ENCODE peak calls at places on chromosomes 1 and 21, in nine cellular contexts. One of them, this sample, is unnamed.

GRCh38 chr1:45348609-45348965 is 8.3 kb upstream of the MUTYH start:
- DNase-seq in fibroblast of lung: no peak
- DNase-seq in PC-3: no peak
- DNase-seq in hepatocyte: no peak
- DNase-seq in mammary epithelial cell: no peak
- DNase-seq in OCI-LY7: no peak
- DNase-seq in K562: no peak
- DNase-seq in GM23248: no peak
- DNase-seq in IMR-90: no peak
- DNase-seq in this sample: no peak

GRCh38 chr1:228366062-228366850 is 40.4 kb downstream of the TRIM11 start:
- DNase-seq in fibroblast of lung: no peak
- DNase-seq in PC-3: no peak
- DNase-seq in hepatocyte: no peak
- DNase-seq in mammary epithelial cell: no peak
- DNase-seq in OCI-LY7: no peak
- DNase-seq in K562: no peak
- DNase-seq in GM23248: no peak
- DNase-seq in IMR-90: no peak
- DNase-seq in this sample: no peak

GRCh38 chr1:68051475-68051874 is 1.0 kb upstream of the DIRAS3 start:
- DNase-seq in fibroblast of lung: peak; percentile 73
- DNase-seq in PC-3: no peak
- DNase-seq in hepatocyte: peak; percentile 77
- DNase-seq in mammary epithelial cell: peak; percentile 67
- DNase-seq in OCI-LY7: no peak
- DNase-seq in K562: no peak
- DNase-seq in GM23248: peak; percentile 90
- DNase-seq in IMR-90: peak; percentile 68
- DNase-seq in this sample: peak; percentile 69

GRCh38 chr1:35557118-35557610 is at the start of gene KIAA0319L:
- DNase-seq in fibroblast of lung: no peak
- DNase-seq in PC-3: peak; percentile 74
- DNase-seq in hepatocyte: peak; percentile 76
- DNase-seq in mammary epithelial cell: no peak
- DNase-seq in OCI-LY7: no peak
- DNase-seq in K562: peak; percentile 92
- DNase-seq in GM23248: peak; percentile 90
- DNase-seq in IMR-90: peak; percentile 37
- DNase-seq in this sample: peak; percentile 29

GRCh38 chr21:38914531-38915385 is 109.0 kb downstream of the ETS2 start:
- DNase-seq in fibroblast of lung: no peak
- DNase-seq in PC-3: no peak
- DNase-seq in hepatocyte: peak; percentile 46
- DNase-seq in mammary epithelial cell: no peak
- DNase-seq in OCI-LY7: no peak
- DNase-seq in K562: no peak
- DNase-seq in GM23248: peak; percentile 44
- DNase-seq in IMR-90: peak; percentile 29
- DNase-seq in this sample: peak; percentile 42

GRCh38 chr1:99808391-99809115 is 41.6 kb upstream of the AGL start:
- DNase-seq in fibroblast of lung: peak; percentile 92
- DNase-seq in PC-3: peak; percentile 93
- DNase-seq in hepatocyte: peak; percentile 91
- DNase-seq in mammary epithelial cell: peak; percentile 81
- DNase-seq in OCI-LY7: peak; percentile 84
- DNase-seq in K562: peak; percentile 78
- DNase-seq in GM23248: peak; percentile 95
- DNase-seq in IMR-90: peak; percentile 96
- DNase-seq in this sample: peak; percentile 87

GRCh38 chr1:113129529-113130185 is 56.7 kb downstream of the LRIG2 start:
- DNase-seq in fibroblast of lung: no peak
- DNase-seq in PC-3: no peak
- DNase-seq in hepatocyte: no peak
- DNase-seq in mammary epithelial cell: no peak
- DNase-seq in OCI-LY7: no peak
- DNase-seq in K562: no peak
- DNase-seq in GM23248: no peak
- DNase-seq in IMR-90: no peak
- DNase-seq in this sample: no peak

GRCh38 chr1:6184083-6184783 is 4.1 kb upstream of the CHD5 start:
- DNase-seq in fibroblast of lung: no peak
- DNase-seq in PC-3: no peak
- DNase-seq in hepatocyte: no peak
- DNase-seq in mammary epithelial cell: no peak
- DNase-seq in OCI-LY7: no peak
- DNase-seq in K562: no peak
- DNase-seq in GM23248: no peak
- DNase-seq in IMR-90: no peak
- DNase-seq in this sample: no peak

GRCh38 chr1:207981976-207982375 is 71.1 kb upstream of the CD34 start:
- DNase-seq in fibroblast of lung: no peak
- DNase-seq in PC-3: peak; percentile 22
- DNase-seq in hepatocyte: no peak
- DNase-seq in mammary epithelial cell: no peak
- DNase-seq in OCI-LY7: peak; percentile 38
- DNase-seq in K562: peak; percentile 69
- DNase-seq in GM23248: peak; percentile 33
- DNase-seq in IMR-90: no peak
- DNase-seq in this sample: no peak

GRCh38 chr1:171740987-171741871 is 636 bp downstream of the VAMP4 start:
- DNase-seq in fibroblast of lung: peak; percentile 27
- DNase-seq in PC-3: peak; percentile 82
- DNase-seq in hepatocyte: peak; percentile 65
- DNase-seq in mammary epithelial cell: peak; percentile 24
- DNase-seq in OCI-LY7: peak; percentile 76
- DNase-seq in K562: peak; percentile 74
- DNase-seq in GM23248: peak; percentile 69
- DNase-seq in IMR-90: peak; percentile 25
- DNase-seq in this sample: peak; percentile 9

GRCh38 chr1:201269900-201270410 is 13.4 kb upstream of the PKP1 start:
- DNase-seq in fibroblast of lung: no peak
- DNase-seq in PC-3: no peak
- DNase-seq in hepatocyte: no peak
- DNase-seq in mammary epithelial cell: no peak
- DNase-seq in OCI-LY7: no peak
- DNase-seq in K562: no peak
- DNase-seq in GM23248: no peak
- DNase-seq in IMR-90: no peak
- DNase-seq in this sample: no peak

GRCh38 chr1:157517026-157517425 is 35.3 kb downstream of the FCRL5 start:
- DNase-seq in fibroblast of lung: no peak
- DNase-seq in PC-3: no peak
- DNase-seq in hepatocyte: no peak
- DNase-seq in mammary epithelial cell: no peak
- DNase-seq in OCI-LY7: no peak
- DNase-seq in K562: no peak
- DNase-seq in GM23248: no peak
- DNase-seq in IMR-90: no peak
- DNase-seq in this sample: no peak

GRCh38 chr1:8419172-8419571 is 101.3 kb downstream of the SLC45A1 start:
- DNase-seq in fibroblast of lung: peak; percentile 72
- DNase-seq in PC-3: no peak
- DNase-seq in hepatocyte: no peak
- DNase-seq in mammary epithelial cell: no peak
- DNase-seq in OCI-LY7: no peak
- DNase-seq in K562: no peak
- DNase-seq in GM23248: peak; percentile 44
- DNase-seq in IMR-90: peak; percentile 53
- DNase-seq in this sample: no peak

DNA sequence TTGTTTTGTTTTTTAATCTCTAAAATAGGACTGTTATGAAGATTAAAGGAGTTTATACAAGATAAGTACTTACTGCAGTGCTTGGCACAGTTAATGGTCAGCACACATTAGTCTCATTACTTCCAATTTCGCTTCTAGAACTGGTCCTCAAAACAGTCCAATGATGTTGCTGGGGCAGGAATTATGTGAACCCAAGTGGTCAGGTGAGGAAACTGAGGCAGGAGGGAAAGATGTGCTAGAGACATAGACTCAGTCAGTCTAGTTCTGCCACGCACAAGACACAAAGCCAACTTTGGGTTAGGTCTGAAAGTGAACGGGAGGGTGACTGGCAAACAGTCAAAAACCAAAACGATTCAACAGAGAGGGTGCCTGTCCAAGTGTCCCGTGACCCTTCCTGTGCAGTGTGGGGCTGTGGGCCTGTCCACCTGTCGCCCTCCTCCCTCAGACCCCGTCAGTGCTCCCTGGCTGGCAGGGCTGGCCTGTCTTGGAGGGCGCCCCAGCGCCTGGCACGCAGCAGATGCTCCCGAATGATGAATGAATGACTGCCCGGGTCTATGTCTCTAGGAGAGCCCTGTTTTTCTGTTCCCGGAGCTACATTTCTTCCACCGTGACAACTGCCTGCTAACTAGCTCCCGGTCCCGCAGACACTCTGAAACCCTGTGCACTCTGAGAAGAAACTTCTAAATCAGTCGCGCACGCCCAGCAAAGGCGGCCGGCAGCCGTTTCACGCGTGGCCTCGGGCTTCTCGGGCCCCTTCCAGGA is 2.4 kb downstream of the LRP8 start:
- DNase-seq in fibroblast of lung: no peak
- DNase-seq in PC-3: no peak
- DNase-seq in hepatocyte: no peak
- DNase-seq in mammary epithelial cell: no peak
- DNase-seq in OCI-LY7: no peak
- DNase-seq in K562: no peak
- DNase-seq in GM23248: no peak
- DNase-seq in IMR-90: no peak
- DNase-seq in this sample: no peak
- H2AFZ ChIP-seq in fibroblast of lung: peak overlapping the region; percentile 5
- H2AFZ ChIP-seq in PC-3: peak overlapping the region; percentile 58
- H2AFZ ChIP-seq in hepatocyte: peak overlapping the region; percentile 17
- H2AFZ ChIP-seq in mammary epithelial cell: peak overlapping the region; percentile 74
- H2AFZ ChIP-seq in OCI-LY7: no peak overlapping the region
- H2AFZ ChIP-seq in K562: peak overlapping the region; percentile 67
- H2AFZ ChIP-seq in GM23248: peak overlapping the region; percentile 85
- H2AFZ ChIP-seq in IMR-90: peak overlapping the region; percentile 92
- H2AFZ ChIP-seq in this sample: peak overlapping the region; percentile 51

GRCh38 chr1:67018574-67018973 is 35.4 kb downstream of the SLC35D1 start:
- DNase-seq in fibroblast of lung: no peak
- DNase-seq in PC-3: no peak
- DNase-seq in hepatocyte: no peak
- DNase-seq in mammary epithelial cell: no peak
- DNase-seq in OCI-LY7: no peak
- DNase-seq in K562: no peak
- DNase-seq in GM23248: peak; percentile 13
- DNase-seq in IMR-90: peak; percentile 15
- DNase-seq in this sample: no peak

GRCh38 chr1:67020304-67020703 is 33.6 kb downstream of the SLC35D1 start:
- DNase-seq in fibroblast of lung: peak; percentile 72
- DNase-seq in PC-3: no peak
- DNase-seq in hepatocyte: no peak
- DNase-seq in mammary epithelial cell: no peak
- DNase-seq in OCI-LY7: no peak
- DNase-seq in K562: no peak
- DNase-seq in GM23248: peak; percentile 55
- DNase-seq in IMR-90: peak; percentile 75
- DNase-seq in this sample: peak; percentile 90

GRCh38 chr1:67020765-67021164 is 33.2 kb downstream of the SLC35D1 start:
- DNase-seq in fibroblast of lung: no peak
- DNase-seq in PC-3: no peak
- DNase-seq in hepatocyte: no peak
- DNase-seq in mammary epithelial cell: no peak
- DNase-seq in OCI-LY7: no peak
- DNase-seq in K562: no peak
- DNase-seq in GM23248: no peak
- DNase-seq in IMR-90: no peak
- DNase-seq in this sample: no peak

GRCh38 chr1:67019121-67019520 is 34.8 kb downstream of the SLC35D1 start:
- DNase-seq in fibroblast of lung: no peak
- DNase-seq in PC-3: no peak
- DNase-seq in hepatocyte: no peak
- DNase-seq in mammary epithelial cell: no peak
- DNase-seq in OCI-LY7: no peak
- DNase-seq in K562: no peak
- DNase-seq in GM23248: no peak
- DNase-seq in IMR-90: no peak
- DNase-seq in this sample: no peak

DNA sequence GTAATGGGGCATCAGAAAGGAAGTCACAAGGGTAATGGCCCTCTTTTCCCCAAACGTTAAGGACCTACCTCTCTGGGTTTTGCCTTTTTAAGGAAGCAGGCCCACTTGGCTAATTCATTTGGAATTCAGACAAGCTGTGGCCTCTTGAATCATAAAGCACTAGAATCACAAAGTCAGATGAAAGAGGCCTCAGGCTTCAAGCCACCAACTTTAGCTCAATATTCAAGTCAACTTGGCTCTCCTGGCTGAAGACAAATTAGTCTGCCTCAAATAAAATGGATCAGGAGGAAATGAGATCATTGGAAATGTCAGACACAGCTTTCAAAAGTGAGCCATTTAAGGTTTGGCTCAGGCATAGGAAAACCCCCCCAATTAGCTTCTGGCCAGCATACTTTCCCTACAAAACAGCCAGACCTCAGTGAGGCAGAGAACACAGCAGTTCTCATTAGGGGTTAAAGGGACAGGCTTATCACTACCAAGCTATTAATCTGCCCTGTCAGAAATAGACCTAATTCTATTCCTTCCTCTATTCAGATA is 34.3 kb downstream of the SLC35D1 start:
- DNase-seq in fibroblast of lung: peak; percentile 45
- DNase-seq in PC-3: no peak
- DNase-seq in hepatocyte: no peak
- DNase-seq in mammary epithelial cell: peak; percentile 26
- DNase-seq in OCI-LY7: no peak
- DNase-seq in K562: no peak
- DNase-seq in GM23248: peak; percentile 68
- DNase-seq in IMR-90: peak; percentile 81
- DNase-seq in this sample: peak; percentile 99
- H3K27ac ChIP-seq in fibroblast of lung: peak overlapping the region; percentile 47
- H3K27ac ChIP-seq in PC-3: no peak overlapping the region
- H3K27ac ChIP-seq in hepatocyte: peak overlapping the region; percentile 21
- H3K27ac ChIP-seq in mammary epithelial cell: no peak overlapping the region
- H3K27ac ChIP-seq in OCI-LY7: no peak overlapping the region
- H3K27ac ChIP-seq in K562: no peak overlapping the region
- H3K27ac ChIP-seq in GM23248: peak overlapping the region; percentile 57
- H3K27ac ChIP-seq in IMR-90: peak overlapping the region; percentile 75
- H3K27ac ChIP-seq in this sample: peak overlapping the region; percentile 79

GRCh38 chr21:36384885-36385232 is 333 bp upstream of the CHAF1B start:
- DNase-seq in fibroblast of lung: no peak
- DNase-seq in PC-3: no peak
- DNase-seq in hepatocyte: no peak
- DNase-seq in mammary epithelial cell: no peak
- DNase-seq in OCI-LY7: no peak
- DNase-seq in K562: no peak
- DNase-seq in GM23248: no peak
- DNase-seq in IMR-90: no peak
- DNase-seq in this sample: no peak
- H2AFZ ChIP-seq in fibroblast of lung: no peak overlapping the region
- H2AFZ ChIP-seq in PC-3: peak overlapping the region; percentile 84
- H2AFZ ChIP-seq in hepatocyte: peak overlapping the region; percentile 40
- H2AFZ ChIP-seq in mammary epithelial cell: peak overlapping the region; percentile 74
- H2AFZ ChIP-seq in OCI-LY7: no peak overlapping the region
- H2AFZ ChIP-seq in K562: peak overlapping the region; percentile 79
- H2AFZ ChIP-seq in GM23248: peak overlapping the region; percentile 88
- H2AFZ ChIP-seq in IMR-90: peak overlapping the region; percentile 34
- H2AFZ ChIP-seq in this sample: no peak overlapping the region

DNA sequence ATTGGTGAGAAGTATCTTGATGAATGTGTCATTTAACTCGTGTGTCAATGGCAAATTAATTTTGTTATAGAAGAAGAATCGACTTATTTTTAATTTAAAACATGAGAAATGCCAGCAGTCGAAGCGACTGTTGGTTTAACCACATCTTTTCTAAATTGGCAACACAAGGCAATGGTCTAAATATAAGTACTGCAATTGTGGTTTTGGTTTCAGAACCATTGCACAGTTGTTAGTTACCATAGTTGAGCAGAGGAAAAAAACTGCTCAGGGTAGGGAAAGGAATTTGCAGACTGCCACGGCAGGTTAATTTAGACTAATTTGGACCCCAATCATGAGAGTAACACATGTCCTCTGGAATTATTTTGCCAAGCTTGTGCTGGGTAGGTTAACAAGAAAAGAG is 185.6 kb upstream of the RUNX1 start:
- DNase-seq in fibroblast of lung: no peak
- DNase-seq in PC-3: no peak
- DNase-seq in hepatocyte: no peak
- DNase-seq in mammary epithelial cell: no peak
- DNase-seq in OCI-LY7: peak; percentile 75
- DNase-seq in K562: no peak
- DNase-seq in GM23248: no peak
- DNase-seq in IMR-90: no peak
- DNase-seq in this sample: peak; percentile 76
- H3K27ac ChIP-seq in fibroblast of lung: no peak overlapping the region
- H3K27ac ChIP-seq in PC-3: no peak overlapping the region
- H3K27ac ChIP-seq in hepatocyte: no peak overlapping the region
- H3K27ac ChIP-seq in mammary epithelial cell: no peak overlapping the region
- H3K27ac ChIP-seq in OCI-LY7: peak overlapping the region; percentile 60
- H3K27ac ChIP-seq in K562: no peak overlapping the region
- H3K27ac ChIP-seq in GM23248: no peak overlapping the region
- H3K27ac ChIP-seq in IMR-90: no peak overlapping the region
- H3K27ac ChIP-seq in this sample: no peak overlapping the region